ENCODE peak calls at places on chromosomes 12 and 14, in seven cellular contexts. J is mesothelial cell of epicardium; S is aorta; C is cardiac fibroblast; Z is foreskin fibroblast; X is activated CD4-positive, alpha-beta T cell treated with anti-CD3 and anti-CD28 coated beads for 36 hours; I is ACHN. D is an unnamed sample.

GRCh38 chr12:68447807-68448138 is 115.6 kb upstream of the MDM1 start:
- DNase-seq in J (no peak), S (no peak), C (no peak), Z (no peak), X (no peak), I (no peak), D (no peak)

GRCh38 chr14:90003526-90004312 is 48.0 kb downstream of the TDP1 start:
- DNase-seq in J (no peak), S (no peak), C (no peak), Z (no peak), X (no peak), I (no peak), D (no peak)

GRCh38 chr14:104601786-104602185 is 2.8 kb downstream of the TMEM179 start:
- DNase-seq in J (peak), S (no peak), C (no peak), Z (no peak), X (no peak), I (no peak), D (no peak)

GRCh38 chr12:70609739-70610491 is 27.3 kb downstream of the PTPRB start:
- DNase-seq in J (peak), S (peak), C (peak), Z (peak), X (peak), I (peak), D (peak)

GRCh38 chr12:78149459-78149858 is 318.8 kb downstream of the NAV3 start:
- DNase-seq in J (no peak), S (no peak), C (no peak), Z (no peak), X (no peak), I (no peak), D (no peak)

GRCh38 chr12:44750468-44750867 is 125.6 kb downstream of the NELL2 start:
- DNase-seq in J (no peak), S (no peak), C (no peak), Z (no peak), X (no peak), I (no peak), D (no peak)

GRCh38 chr14:68541128-68541896 is 251.6 kb downstream of the ZFP36L1 start:
- DNase-seq in J (no peak), S (no peak), C (no peak), Z (no peak), X (no peak), I (no peak), D (no peak)

GRCh38 chr12:16062611-16063010 is 151.5 kb downstream of the DERA start:
- DNase-seq in J (no peak), S (no peak), C (peak), Z (no peak), X (no peak), I (no peak), D (no peak)

GRCh38 chr14:24243336-24243836 is 963 bp upstream of the TINF2 start:
- DNase-seq in J (no peak), S (no peak), C (no peak), Z (no peak), X (peak), I (peak), D (no peak)

GRCh38 chr12:69330475-69331473 is 17.4 kb upstream of the LYZ start:
- DNase-seq in J (no peak), S (no peak), C (no peak), Z (peak), X (peak), I (peak), D (no peak)

GRCh38 chr12:68792952-68793351 is 15.0 kb upstream of the MDM2 start:
- DNase-seq in J (no peak), S (no peak), C (peak), Z (no peak), X (peak), I (peak), D (no peak)

GRCh38 chr12:2111816-2112215 is 59.0 kb downstream of the CACNA1C start:
- DNase-seq in J (no peak), S (peak), C (no peak), Z (no peak), X (no peak), I (no peak), D (no peak)

GRCh38 chr14:52538648-52539047 is 13.7 kb downstream of the TXNDC16 start:
- DNase-seq in J (no peak), S (no peak), C (no peak), Z (no peak), X (no peak), I (no peak), D (no peak)

GRCh38 chr12:72578327-72578726 is 306.2 kb downstream of the TRHDE start:
- DNase-seq in J (no peak), S (no peak), C (no peak), Z (no peak), X (no peak), I (no peak), D (no peak)

GRCh38 chr14:64764641-64765520 is 60.7 kb downstream of the PLEKHG3 start:
- DNase-seq in J (peak), S (peak), C (peak), Z (peak), X (peak), I (peak), D (peak)

GRCh38 chr12:111789779-111790178 is 23.0 kb downstream of the ALDH2 start:
- DNase-seq in J (no peak), S (no peak), C (no peak), Z (no peak), X (no peak), I (no peak), D (no peak)

GRCh38 chr14:63039800-63040380 is 5.4 kb downstream of the KCNH5 start:
- DNase-seq in J (no peak), S (no peak), C (peak), Z (peak), X (no peak), I (peak), D (no peak)

GRCh38 chr14:60736494-60736893 is 1.9 kb downstream of the MNAT1 start:
- DNase-seq in J (no peak), S (no peak), C (peak), Z (peak), X (no peak), I (peak), D (no peak)

GRCh38 chr12:120402217-120402616 is 33.3 kb upstream of the MSI1 start:
- DNase-seq in J (no peak), S (no peak), C (peak), Z (peak), X (no peak), I (no peak), D (peak)

GRCh38 chr12:69189378-69189978 is 49.9 kb upstream of the CPSF6 start:
- DNase-seq in J (no peak), S (no peak), C (peak), Z (no peak), X (no peak), I (peak), D (no peak)

GRCh38 chr12:30822385-30823139 is 67.8 kb upstream of the CAPRIN2 start:
- DNase-seq in J (peak), S (peak), C (peak), Z (peak), X (peak), I (no peak), D (peak)

GRCh38 chr12:130709151-130710000 is 6.7 kb downstream of the RIMBP2 start:
- DNase-seq in J (peak), S (no peak), C (no peak), Z (no peak), X (no peak), I (no peak), D (no peak)

GRCh38 chr14:20802341-20803084 is at the start of gene RNASE1:
- DNase-seq in J (no peak), S (no peak), C (peak), Z (no peak), X (no peak), I (no peak), D (no peak)

GRCh38 chr14:69260246-69260978 is 454 bp downstream of the GALNT16 start:
- DNase-seq in J (peak), S (no peak), C (peak), Z (no peak), X (peak), I (peak), D (peak)

GRCh38 chr12:82099216-82099615 is 259.0 kb downstream of the CCDC59 start:
- DNase-seq in J (no peak), S (no peak), C (no peak), Z (no peak), X (no peak), I (no peak), D (no peak)

GRCh38 chr14:53027031-53027430 is 76.2 kb upstream of the FERMT2 start:
- DNase-seq in J (no peak), S (no peak), C (no peak), Z (no peak), X (no peak), I (no peak), D (no peak)

GRCh38 chr12:52139579-52140062 is 52.2 kb downstream of the KRT80 start:
- DNase-seq in J (peak), S (no peak), C (no peak), Z (peak), X (peak), I (peak), D (no peak)

GRCh38 chr12:22231836-22232235 is 102.7 kb downstream of the ST8SIA1 start:
- DNase-seq in J (no peak), S (no peak), C (no peak), Z (no peak), X (no peak), I (peak), D (no peak)

GRCh38 chr12:129016159-129016558 is 162.9 kb downstream of the GLT1D1 start:
- DNase-seq in J (no peak), S (no peak), C (no peak), Z (no peak), X (no peak), I (no peak), D (no peak)

GRCh38 chr14:101243587-101244338 is 317.5 kb upstream of the DIO3 start:
- DNase-seq in J (no peak), S (no peak), C (no peak), Z (no peak), X (no peak), I (no peak), D (no peak)